ENCODE peak calls at places on chromosome 5, in six cellular contexts. H, A, T, M, G and L are unnamed samples.
A peak's percentile ranks its signal among the peaks of the same experiment; 100 is the strongest.

GRCh38 chr5:135353952-135354721 is 44.9 kb downstream of the MACROH2A1 start:
- DNase-seq in H (no peak), A (no peak), G (no peak), M (no peak), T (peak; percentile 88), L (peak; percentile 96)

GRCh38 chr5:24714757-24715156 is 70.0 kb upstream of the CDH10 start:
- DNase-seq in T (peak; percentile 0), H (no peak), G (no peak), A (no peak), M (no peak), L (no peak)

GRCh38 chr5:68683632-68684035 is 410.2 kb upstream of the SLC30A5 start:
- DNase-seq in M (no peak), H (peak; percentile 22), A (no peak), T (peak; percentile 94), G (no peak), L (peak; percentile 91)

GRCh38 chr5:137888489-137888874 is 775 bp upstream of the PKD2L2 start:
- DNase-seq in G (no peak), A (no peak), T (no peak), M (no peak), H (no peak), L (no peak)

GRCh38 chr5:11150976-11151375 is 389.9 kb upstream of the DAP start:
- DNase-seq in G (no peak), H (no peak), M (no peak), A (no peak), T (no peak), L (no peak)

GRCh38 chr5:153276151-153276550 is 214.3 kb upstream of the GRIA1 start:
- DNase-seq in G (no peak), T (peak; percentile 33), H (no peak), M (no peak), A (no peak), L (peak; percentile 2)

GRCh38 chr5:107449369-107449768 is 221.4 kb downstream of the EFNA5 start:
- DNase-seq in T (no peak), M (no peak), A (no peak), G (no peak), H (no peak), L (no peak)

GRCh38 chr5:453725-454481 is 10.9 kb downstream of the EXOC3 start:
- DNase-seq in T (no peak), M (peak; percentile 53), H (no peak), G (no peak), A (no peak), L (no peak)

GRCh38 chr5:130400091-130400490 is 495.8 kb downstream of the CHSY3 start:
- DNase-seq in H (no peak), G (no peak), A (no peak), T (peak; percentile 80), M (no peak), L (peak; percentile 35)

GRCh38 chr5:168020522-168021294 is 270.7 kb upstream of the WWC1 start:
- DNase-seq in T (peak; percentile 60), G (no peak), A (no peak), H (no peak), M (no peak), L (no peak)

GRCh38 chr5:35274839-35275509 is 44.7 kb upstream of the PRLR start:
- DNase-seq in A (no peak), G (no peak), M (no peak), T (peak; percentile 1), H (no peak), L (no peak)

GRCh38 chr5:19855031-19855430 is 133.0 kb downstream of the CDH18 start:
- DNase-seq in T (no peak), G (no peak), M (no peak), H (no peak), A (no peak), L (no peak)

GRCh38 chr5:72783354-72783753 is 33.1 kb upstream of the TNPO1 start:
- DNase-seq in G (no peak), T (no peak), A (no peak), M (no peak), H (no peak), L (no peak)

GRCh38 chr5:172319708-172320441 is 36.3 kb upstream of the UBTD2 start:
- DNase-seq in G (no peak), A (no peak), M (no peak), T (no peak), H (no peak), L (no peak)

GRCh38 chr5:141634720-141635119 is 1.9 kb downstream of the HDAC3 start:
- DNase-seq in M (no peak), T (no peak), H (no peak), A (no peak), G (peak; percentile 42), L (no peak)

GRCh38 chr5:148966348-148966747 is 96.5 kb downstream of the SH3TC2 start:
- DNase-seq in G (no peak), M (peak; percentile 78), A (no peak), T (no peak), H (no peak), L (no peak)

GRCh38 chr5:36494756-36495637 is 111.4 kb upstream of the SLC1A3 start:
- DNase-seq in M (no peak), T (peak; percentile 17), G (no peak), A (peak; percentile 10), H (no peak), L (peak; percentile 43)